ENCODE peak calls at places on chromosomes 3 and 15, in eight cellular contexts. C, G, S, R, T, Z, Y and M are unnamed samples.

GRCh38 chr3:50972029-50972428 is 297.3 kb downstream of the DOCK3 start:
- DNase-seq in Z (no peak), C (no peak), T (no peak), Y (no peak), S (no peak), G (no peak), R (no peak), M (no peak)

GRCh38 chr3:73409405-73409804 is 215.3 kb downstream of the PDZRN3 start:
- DNase-seq in T (no peak), Z (no peak), S (no peak), Y (no peak), G (no peak), C (no peak), R (no peak), M (no peak)

GRCh38 chr3:125398952-125399351 is 23.8 kb upstream of the ZNF148 start:
- DNase-seq in G (no peak), T (no peak), R (no peak), S (no peak), C (no peak), Z (no peak), Y (no peak), M (no peak)

GRCh38 chr15:101206173-101206572 is 45.7 kb downstream of the CHSY1 start:
- DNase-seq in Z (peak; percentile 80), C (no peak), R (peak; percentile 70), S (no peak), T (peak; percentile 65), G (no peak), Y (peak; percentile 14), M (no peak)

GRCh38 chr15:94414921-94415320 is 183.6 kb downstream of the MCTP2 start:
- DNase-seq in R (no peak), Y (no peak), C (no peak), T (no peak), Z (no peak), G (no peak), S (no peak), M (no peak)

GRCh38 chr3:138434875-138435772 is 708 bp downstream of the ESYT3 start:
- DNase-seq in T (peak; percentile 38), C (no peak), G (no peak), R (peak; percentile 21), Z (no peak), S (no peak), Y (peak; percentile 2), M (peak; percentile 6)

GRCh38 chr3:52522651-52523251 is 10.9 kb downstream of the NT5DC2 start:
- DNase-seq in S (no peak), Z (no peak), R (no peak), G (no peak), T (no peak), C (no peak), Y (no peak), M (no peak)

GRCh38 chr3:184315506-184315867 is 1.1 kb downstream of the EIF4G1 start:
- DNase-seq in G (no peak), C (no peak), Z (no peak), R (no peak), Y (no peak), T (peak; percentile 48), S (no peak), M (no peak)

GRCh38 chr15:31262901-31263671 is 63.5 kb upstream of the KLF13 start:
- DNase-seq in C (no peak), T (peak; percentile 96), G (peak; percentile 59), Y (no peak), Z (no peak), R (peak; percentile 51), S (no peak), M (peak; percentile 87)

GRCh38 chr3:15097889-15098288 is 1.1 kb downstream of the RBSN start:
- DNase-seq in Y (no peak), T (peak; percentile 85), S (no peak), C (no peak), R (peak; percentile 62), Z (peak; percentile 77), G (no peak), M (no peak)

GRCh38 chr15:55253580-55253979 is 36.0 kb downstream of the RAB27A start:
- DNase-seq in R (no peak), G (no peak), Z (no peak), S (no peak), T (peak; percentile 55), C (no peak), Y (no peak), M (no peak)

GRCh38 chr3:24773798-24774197 is 279.1 kb upstream of the THRB start:
- DNase-seq in R (peak; percentile 11), Z (no peak), T (peak; percentile 72), Y (peak; percentile 29), S (no peak), C (peak; percentile 68), G (no peak), M (peak; percentile 40)

GRCh38 chr3:78951546-78951945 is 816.3 kb downstream of the ROBO1 start:
- DNase-seq in Z (no peak), R (no peak), Y (no peak), C (no peak), G (no peak), S (no peak), T (no peak), M (no peak)

GRCh38 chr15:65333441-65333820 is 29.0 kb downstream of the RNU5B-1 start:
- DNase-seq in S (no peak), C (no peak), Z (no peak), T (no peak), G (no peak), Y (no peak), R (no peak), M (no peak)

GRCh38 chr3:36677331-36678007 is 86.9 kb downstream of the DCLK3 start:
- DNase-seq in R (no peak), S (no peak), G (no peak), Z (no peak), T (peak; percentile 4), C (no peak), Y (no peak), M (no peak)

GRCh38 chr15:49088996-49089395 is 42.8 kb upstream of the SECISBP2L start:
- DNase-seq in R (no peak), Y (no peak), C (no peak), G (no peak), Z (no peak), S (no peak), T (no peak), M (no peak)

GRCh38 chr15:22959451-22960101 is 20.6 kb downstream of the CYFIP1 start:
- DNase-seq in G (no peak), S (no peak), C (no peak), R (no peak), Z (no peak), T (no peak), Y (no peak), M (no peak)

GRCh38 chr3:29153811-29154210 is 127.1 kb upstream of the RBMS3 start:
- DNase-seq in S (no peak), Y (no peak), G (no peak), Z (no peak), R (peak; percentile 58), T (peak; percentile 49), C (no peak), M (no peak)

GRCh38 chr15:89673162-89673506 is 6.0 kb downstream of the PLIN1 start:
- DNase-seq in G (no peak), Y (no peak), S (no peak), Z (peak; percentile 58), R (peak; percentile 41), C (peak; percentile 44), T (peak; percentile 61), M (no peak)

GRCh38 chr3:4751057-4752051 is 227.9 kb upstream of the BHLHE40 start:
- DNase-seq in G (no peak), Y (no peak), R (no peak), T (peak; percentile 85), C (no peak), Z (no peak), S (no peak), M (peak; percentile 42)

GRCh38 chr15:22952826-22953579 is 27.2 kb downstream of the CYFIP1 start:
- DNase-seq in R (no peak), T (no peak), Z (no peak), G (no peak), S (no peak), C (no peak), Y (peak; percentile 52), M (no peak)

GRCh38 chr15:69034352-69034751 is 19.9 kb downstream of the NOX5 start:
- DNase-seq in S (no peak), Y (no peak), C (no peak), T (peak; percentile 85), R (no peak), G (no peak), Z (no peak), M (no peak)

GRCh38 chr3:41202834-41203345 is 3.6 kb downstream of the CTNNB1 start:
- DNase-seq in G (peak; percentile 18), C (no peak), T (peak; percentile 40), Y (no peak), R (no peak), Z (no peak), S (no peak), M (peak; percentile 61)

GRCh38 chr15:97547381-97547780 is 413.1 kb upstream of the ARRDC4 start:
- DNase-seq in Y (no peak), Z (no peak), R (no peak), G (no peak), T (peak; percentile 14), C (no peak), S (no peak), M (no peak)

GRCh38 chr15:59543721-59544547 is 67.6 kb upstream of the GCNT3 start:
- DNase-seq in R (peak; percentile 48), G (no peak), S (no peak), T (peak; percentile 33), Z (no peak), C (no peak), Y (no peak), M (peak; percentile 80)

GRCh38 chr3:8845641-8846040 is 76.2 kb upstream of the OXTR start:
- DNase-seq in C (no peak), S (no peak), T (no peak), Z (peak; percentile 26), Y (no peak), R (no peak), G (no peak), M (no peak)

GRCh38 chr3:149174901-149175300 is 45.5 kb downstream of the HPS3 start:
- DNase-seq in Y (no peak), C (no peak), T (peak; percentile 25), R (peak; percentile 6), G (no peak), S (no peak), Z (no peak), M (no peak)

GRCh38 chr3:161096771-161097367 is 8.3 kb downstream of the B3GALNT1 start:
- DNase-seq in G (no peak), T (peak; percentile 24), Z (no peak), S (no peak), R (peak; percentile 37), Y (no peak), C (no peak), M (peak; percentile 10)

GRCh38 chr3:112818289-112818688 is 28.4 kb downstream of the CD200R1L start:
- DNase-seq in C (no peak), G (no peak), S (no peak), R (no peak), Z (no peak), Y (no peak), T (peak; percentile 49), M (no peak)

GRCh38 chr3:15858547-15859506 is 61.0 kb upstream of the ANKRD28 start:
- DNase-seq in Y (peak; percentile 53), T (peak; percentile 68), Z (peak; percentile 75), S (no peak), C (peak; percentile 29), G (peak; percentile 80), R (peak; percentile 85), M (peak; percentile 76)